ENCODE peak calls at places on chromosomes 6 and 20, in six cellular contexts. N is tibial artery, M is right cardiac atrium, G is tibial nerve, K is breast epithelium, O is lower lobe of right lung. Q is an unnamed sample.
A peak's percentile ranks its signal among the peaks of the same experiment; 100 is the strongest.

GRCh38 chr6:140445474-140446004 is 1071.1 kb upstream of the CITED2 start:
- DNase-seq in N (no peak), K (no peak), G (no peak), O (no peak), M (no peak), Q (no peak)

GRCh38 chr6:33927551-33927950 is 123.7 kb upstream of the MLN start:
- DNase-seq in O (no peak), K (no peak), G (no peak), M (no peak), N (no peak), Q (no peak)

GRCh38 chr6:161091972-161092701 is 100.6 kb downstream of the MAP3K4 start:
- DNase-seq in N (no peak), M (no peak), K (no peak), G (no peak), O (no peak), Q (no peak)

GRCh38 chr20:23047001-23047737 is 2.3 kb downstream of the THBD start:
- DNase-seq in N (no peak), K (no peak), O (no peak), G (no peak), M (no peak), Q (no peak)

GRCh38 chr6:39365281-39366074 is 43.0 kb upstream of the KCNK16 start:
- DNase-seq in O (no peak), N (no peak), G (no peak), K (no peak), M (no peak), Q (no peak)

GRCh38 chr6:43773981-43774775 is 4.2 kb downstream of the VEGFA start:
- DNase-seq in G (no peak), M (no peak), O (no peak), K (no peak), N (no peak), Q (peak; percentile 48)

GRCh38 chr6:12605888-12606345 is 110.7 kb upstream of the PHACTR1 start:
- DNase-seq in N (no peak), O (no peak), M (no peak), G (no peak), K (no peak), Q (no peak)

GRCh38 chr6:30013296-30013922 is 47.7 kb upstream of the POLR1H start:
- DNase-seq in G (no peak), K (no peak), M (peak; percentile 27), N (no peak), O (no peak), Q (no peak)

GRCh38 chr6:39804666-39805065 is 12.5 kb downstream of the DAAM2 start:
- DNase-seq in K (no peak), G (no peak), M (no peak), N (no peak), O (no peak), Q (no peak)

GRCh38 chr20:43404880-43405279 is 52.8 kb upstream of the SRSF6 start:
- DNase-seq in O (no peak), K (no peak), M (no peak), N (no peak), G (no peak), Q (no peak)

GRCh38 chr6:10460096-10460495 is 45.2 kb upstream of the TFAP2A start:
- DNase-seq in O (no peak), N (no peak), K (no peak), M (no peak), G (no peak), Q (no peak)

GRCh38 chr6:44388135-44388487 is 605 bp downstream of the CDC5L start:
- DNase-seq in G (peak; percentile 26), K (no peak), O (no peak), N (no peak), M (no peak), Q (no peak)

DNA sequence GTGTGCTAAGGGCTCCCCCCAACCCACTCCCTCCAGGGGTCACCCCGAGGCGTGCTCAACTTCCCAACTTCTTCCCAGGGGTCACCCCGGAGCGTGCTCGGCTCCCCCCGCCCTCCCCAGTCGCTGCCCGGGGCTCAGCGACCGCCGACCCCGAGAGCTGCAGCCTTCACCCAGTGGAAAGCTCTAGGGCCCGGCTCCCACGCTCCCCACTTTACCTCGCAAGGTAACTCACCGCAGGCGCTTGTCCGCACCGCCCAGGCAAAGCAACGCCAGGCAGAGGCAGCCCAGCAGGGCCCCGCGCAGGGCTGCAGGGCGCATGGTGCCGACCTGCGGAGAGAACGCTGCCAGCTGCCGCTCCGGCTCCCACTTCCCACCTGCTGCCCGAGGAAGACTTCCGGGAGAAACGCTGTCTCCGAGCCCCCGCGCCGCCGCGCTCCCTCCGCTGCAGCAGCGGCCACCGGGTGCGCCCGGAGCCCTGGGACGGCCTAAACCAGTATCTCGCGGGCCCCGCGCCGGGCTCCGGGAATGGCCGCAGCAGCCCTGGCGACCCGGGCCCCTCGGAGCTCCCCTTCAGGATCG is 396 bp downstream of the RNASET2 start:
- DNase-seq in O (no peak), N (no peak), K (no peak), M (no peak), G (no peak), Q (no peak)
- H3K4me1 ChIP-seq in O (peaks cover 61% of the 10 kb centered on the region), N (peaks cover 17% of the 10 kb centered on the region), K (peaks cover 6% of the 10 kb centered on the region), M (peaks cover 2% of the 10 kb centered on the region), G (peaks cover 18% of the 10 kb centered on the region), Q (no peaks in the 10 kb centered on the region)

DNA sequence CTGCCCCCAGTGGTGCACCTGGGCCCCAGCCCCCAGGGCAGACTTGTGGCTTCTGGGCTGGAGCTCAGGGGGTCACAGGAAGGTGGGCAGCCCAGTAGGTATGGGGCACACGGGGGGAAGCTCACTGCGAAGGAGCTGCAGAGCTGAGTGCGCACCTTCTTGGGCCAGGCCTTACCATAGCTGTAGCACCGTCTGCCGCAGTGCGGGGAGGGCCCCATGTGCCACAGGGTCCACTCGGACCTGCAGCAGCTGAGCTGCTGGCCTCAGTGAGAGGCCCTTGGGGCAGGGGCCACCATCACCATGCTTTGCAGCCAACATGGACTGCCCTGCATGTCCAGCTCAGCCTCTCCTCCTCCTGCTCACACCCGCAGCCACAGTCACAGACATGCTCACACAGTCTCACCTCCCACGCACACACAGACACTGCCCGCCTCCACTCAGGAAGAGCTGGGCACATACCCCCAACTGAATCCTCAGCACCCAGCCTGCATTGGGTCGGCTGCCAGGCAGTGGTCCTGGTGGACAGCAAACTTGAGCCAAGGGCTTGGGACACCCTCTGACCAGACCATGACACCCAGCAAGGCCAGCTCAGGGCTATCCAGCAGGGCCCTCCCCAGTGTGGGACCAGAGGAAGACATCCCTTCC is 35.3 kb downstream of the YTHDF1 start:
- DNase-seq in O (no peak), G (no peak), K (no peak), N (no peak), M (no peak), Q (no peak)
- H3K27me3 ChIP-seq in O (peaks cover 78% of the 10 kb centered on the region), G (peaks cover 78% of the 10 kb centered on the region), K (peaks cover 84% of the 10 kb centered on the region), N (peaks cover 10% of the 10 kb centered on the region), M (no peaks in the 10 kb centered on the region), Q (peaks cover 2% of the 10 kb centered on the region)

GRCh38 chr6:101826678-101827077 is 433.2 kb downstream of the GRIK2 start:
- DNase-seq in M (no peak), N (no peak), K (no peak), O (no peak), G (no peak), Q (no peak)

GRCh38 chr6:101824551-101825345 is 431.2 kb downstream of the GRIK2 start:
- DNase-seq in K (no peak), G (no peak), O (no peak), M (no peak), N (no peak), Q (no peak)

GRCh38 chr6:101832371-101832770 is 438.9 kb downstream of the GRIK2 start:
- DNase-seq in N (no peak), K (no peak), O (no peak), M (peak; percentile 14), G (no peak), Q (no peak)

GRCh38 chr6:101826259-101826658 is 432.8 kb downstream of the GRIK2 start:
- DNase-seq in G (no peak), O (no peak), N (no peak), K (no peak), M (no peak), Q (no peak)

GRCh38 chr6:101830501-101831031 is 437.1 kb downstream of the GRIK2 start:
- DNase-seq in N (no peak), O (no peak), M (no peak), G (no peak), K (no peak), Q (no peak)
- H3K4me3 ChIP-seq in N (no peak overlapping the region), O (no peak overlapping the region), M (no peak overlapping the region), G (no peak overlapping the region), K (no peak overlapping the region), Q (no peak overlapping the region)

DNA sequence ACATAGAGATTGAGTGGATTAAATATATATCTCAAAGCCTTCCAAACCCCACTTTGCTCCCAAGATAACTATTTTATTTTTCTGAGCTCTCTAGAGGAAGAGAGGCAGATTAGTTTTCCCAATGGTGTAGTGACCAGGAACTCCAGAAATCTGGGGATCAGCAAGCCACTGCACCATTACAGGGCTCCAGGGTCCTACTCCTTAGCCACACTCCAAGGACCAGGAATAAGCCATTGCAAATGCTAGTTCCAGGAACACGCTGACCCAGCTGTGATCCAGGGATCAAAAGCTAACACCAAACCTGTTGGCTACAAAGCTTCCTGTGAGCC is 97.7 kb upstream of the IYD start:
- DNase-seq in O (no peak), G (no peak), K (no peak), M (no peak), N (no peak), Q (no peak)
- H3K4me1 ChIP-seq in O (no peaks in the 10 kb centered on the region), G (no peaks in the 10 kb centered on the region), K (no peaks in the 10 kb centered on the region), M (no peaks in the 10 kb centered on the region), N (peaks cover 12% of the 10 kb centered on the region), Q (no peaks in the 10 kb centered on the region)

GRCh38 chr20:1979116-1979778 is 14.6 kb downstream of the PDYN start:
- DNase-seq in M (no peak), N (no peak), G (no peak), O (no peak), K (no peak), Q (no peak)

GRCh38 chr20:1971893-1972586 is 21.8 kb downstream of the PDYN start:
- DNase-seq in G (no peak), K (no peak), O (no peak), N (no peak), M (no peak), Q (no peak)

GRCh38 chr20:1973921-1974440 is 19.9 kb downstream of the PDYN start:
- DNase-seq in K (no peak), O (no peak), M (no peak), G (no peak), N (no peak), Q (no peak)

DNA sequence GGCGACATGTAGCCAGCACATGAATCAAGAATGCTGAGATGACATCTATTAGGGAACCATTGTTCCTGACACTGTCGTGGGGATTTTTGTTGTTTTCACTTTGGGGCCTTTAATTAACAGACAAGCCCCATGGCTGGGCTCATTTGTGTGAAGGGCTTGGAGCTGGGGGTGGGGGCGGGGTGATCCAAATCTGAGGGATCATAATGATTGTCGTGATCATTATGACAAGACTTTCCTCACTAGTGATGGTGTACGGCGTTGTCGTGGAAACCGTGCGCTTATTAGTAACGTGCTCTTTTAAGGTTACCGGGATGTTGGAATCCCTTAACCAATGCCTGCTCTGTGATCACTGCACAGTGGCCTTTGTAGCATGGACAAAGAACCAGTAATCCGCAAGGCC is 18.6 kb downstream of the PDYN start:
- DNase-seq in N (no peak), M (no peak), O (no peak), K (no peak), G (no peak), Q (no peak)
- H3K27me3 ChIP-seq in N (no peaks in the 10 kb centered on the region), M (no peaks in the 10 kb centered on the region), O (peaks cover 17% of the 10 kb centered on the region), K (peaks cover 5% of the 10 kb centered on the region), G (peaks cover 16% of the 10 kb centered on the region), Q (peaks cover 2% of the 10 kb centered on the region)

DNA sequence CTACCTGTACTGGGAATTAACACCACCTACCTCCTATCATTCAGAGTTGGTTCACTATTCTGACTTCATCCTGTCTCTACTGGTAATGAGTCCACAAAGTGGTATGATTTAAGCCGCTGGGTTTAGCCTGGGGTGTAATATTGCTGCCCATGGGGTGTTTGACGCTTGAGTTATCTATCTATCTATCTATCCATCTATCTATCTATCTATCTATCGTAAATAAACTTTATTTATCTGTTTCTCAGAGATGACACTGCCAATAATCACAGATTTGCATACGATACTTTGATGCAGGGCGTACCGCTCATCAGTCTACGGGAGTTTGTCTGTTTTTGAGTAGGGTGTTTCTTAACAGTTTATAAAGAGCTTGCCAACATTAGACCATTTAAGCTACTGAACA is 73.6 kb upstream of the ZNF184 start:
- DNase-seq in M (no peak), G (no peak), N (no peak), K (no peak), O (no peak), Q (no peak)
- H3K4me3 ChIP-seq in M (no peak overlapping the region), G (no peak overlapping the region), N (no peak overlapping the region), K (no peak overlapping the region), O (no peak overlapping the region), Q (no peak overlapping the region)